ENCODE peak calls at places on chromosomes 12 and 14, in ten cellular contexts. F is fibroblast of mammary gland; T is activated CD8-positive, alpha-beta T cell treated with anti-CD3 and anti-CD28 coated beads, Interleukin-2, amount 10 ng/mL, durations not matched to agents 7 days and 5 days; S is GM13976; A is HCEC 1CT; U is Karpas-422; M is C1 segment of cervical spinal cord; N is stimulated activated CD8-positive, alpha-beta memory T cell treated with anti-CD3 and anti-CD28 coated beads, Interleukin-2, amount 100 ng/mL, for 48 hours; Z is cardiac fibroblast; E is NCI-H774. V is an unnamed sample.

GRCh38 chr12:108129017-108129812 is at the start of gene WSCD2:
- DNase-seq in F (no peak), T (peak), S (no peak), A (no peak), U (no peak), M (peak), N (no peak), Z (no peak), E (no peak), V (peak)

GRCh38 chr14:66233571-66233970 is 252.6 kb upstream of the CCDC196 start:
- DNase-seq in F (no peak), T (no peak), S (no peak), A (no peak), U (no peak), M (no peak), N (no peak), Z (no peak), E (no peak), V (no peak)

GRCh38 chr12:71011261-71011660 is 90.7 kb upstream of the PTPRR start:
- DNase-seq in F (peak), T (no peak), S (no peak), A (peak), U (no peak), M (no peak), N (no peak), Z (peak), E (no peak), V (no peak)

GRCh38 chr12:114611145-114612018 is 72.6 kb downstream of the TBX3 start:
- DNase-seq in F (no peak), T (no peak), S (no peak), A (no peak), U (no peak), M (no peak), N (no peak), Z (no peak), E (no peak), V (no peak)

GRCh38 chr12:3432868-3433267 is 58.1 kb upstream of the PRMT8 start:
- DNase-seq in F (no peak), T (no peak), S (no peak), A (no peak), U (no peak), M (no peak), N (no peak), Z (no peak), E (no peak), V (no peak)

GRCh38 chr12:91685917-91686316 is 459.7 kb downstream of the BTG1 start:
- DNase-seq in F (peak), T (no peak), S (no peak), A (peak), U (no peak), M (no peak), N (no peak), Z (no peak), E (no peak), V (no peak)

GRCh38 chr14:61573748-61574513 is 121.4 kb upstream of the HIF1A start:
- DNase-seq in F (peak), T (no peak), S (no peak), A (peak), U (no peak), M (no peak), N (no peak), Z (peak), E (no peak), V (no peak)

GRCh38 chr12:46470039-46470627 is 97.6 kb upstream of the SLC38A2 start:
- DNase-seq in F (no peak), T (peak), S (no peak), A (no peak), U (no peak), M (no peak), N (no peak), Z (no peak), E (no peak), V (peak)

GRCh38 chr12:44812062-44812461 is 64.1 kb downstream of the NELL2 start:
- DNase-seq in F (peak), T (peak), S (no peak), A (no peak), U (peak), M (no peak), N (no peak), Z (no peak), E (no peak), V (peak)

GRCh38 chr12:106840217-106840616 is 65.7 kb downstream of the RIC8B start:
- DNase-seq in F (peak), T (no peak), S (no peak), A (peak), U (no peak), M (no peak), N (no peak), Z (peak), E (peak), V (no peak)

GRCh38 chr14:31059152-31059924 is 33.2 kb upstream of the STRN3 start:
- DNase-seq in F (peak), T (no peak), S (no peak), A (peak), U (no peak), M (no peak), N (no peak), Z (peak), E (no peak), V (no peak)

GRCh38 chr14:89319687-89320086 is 97.3 kb downstream of the FOXN3 start:
- DNase-seq in F (no peak), T (no peak), S (no peak), A (peak), U (no peak), M (no peak), N (no peak), Z (no peak), E (no peak), V (no peak)

GRCh38 chr14:98937712-98938505 is 334.1 kb downstream of the BCL11B start:
- DNase-seq in F (no peak), T (no peak), S (no peak), A (no peak), U (no peak), M (no peak), N (no peak), Z (no peak), E (no peak), V (no peak)